ENCODE peak calls at places on chromosomes 4 and X, in five cellular contexts. A is upper lobe of right lung, N is mesenchymal stem cell, J is right atrium auricular region, E is lower lobe of right lung. M is an unnamed sample. For H3K36me3 and H3K27me3, the result is how much of the 10 kb centered on the place peaks cover.

GRCh38 chr4:183610033-183610432 is 49.0 kb downstream of the RWDD4 start:
- DNase-seq in J (no peak), N (no peak), A (no peak), E (no peak), M (no peak)

GRCh38 chr4:61294001-61294400 is 93.9 kb downstream of the ADGRL3 start:
- DNase-seq in A (no peak), E (no peak), N (no peak), J (no peak), M (no peak)

GRCh38 chrX:134174859-134175258 is 62.1 kb upstream of the CCDC160 start:
- DNase-seq in N (no peak), E (no peak), A (no peak), J (no peak), M (peak)

GRCh38 chrX:24026403-24026801 is 584 bp downstream of the KLHL15 start:
- DNase-seq in J (no peak), N (peak), E (no peak), A (no peak), M (peak)

GRCh38 chr4:184782731-184783472 is 42.9 kb downstream of the ACSL1 start:
- DNase-seq in E (no peak), A (no peak), N (no peak), J (no peak), M (peak)

GRCh38 chr4:155582971-155583437 is 83.6 kb upstream of the GUCY1A1 start:
- DNase-seq in J (no peak), E (no peak), A (no peak), N (peak), M (no peak)

GRCh38 chr4:153318696-153319320 is 25.7 kb upstream of the MND1 start:
- DNase-seq in N (peak), E (no peak), J (no peak), A (no peak), M (peak)

GRCh38 chr4:151921371-151921770 is 160.6 kb upstream of the GATB start:
- DNase-seq in J (no peak), A (no peak), N (peak), E (no peak), M (no peak)

GRCh38 chrX:105822138-105823091 is at the start of gene NRK:
- DNase-seq in A (peak), E (no peak), J (no peak), N (peak), M (peak)

GRCh38 chr4:217891-218290 is 87.4 kb downstream of the ZNF732 start:
- DNase-seq in A (no peak), E (no peak), J (no peak), N (no peak), M (no peak)

GRCh38 chr4:157048248-157048647 is 27.7 kb upstream of the GLRB start:
- DNase-seq in A (no peak), E (no peak), N (peak), J (peak), M (no peak)

GRCh38 chr4:78962597-78963115 is 23.4 kb upstream of the PAQR3 start:
- DNase-seq in N (no peak), A (no peak), E (no peak), J (no peak), M (no peak)

GRCh38 chr4:128630881-128631280 is 178.6 kb upstream of the JADE1 start:
- DNase-seq in E (no peak), N (no peak), J (no peak), A (no peak), M (no peak)

GRCh38 chr4:71230258-71230594 is 108.6 kb upstream of the SLC4A4 start:
- DNase-seq in A (no peak), E (no peak), J (no peak), N (peak), M (no peak)

GRCh38 chr4:792729-793108 is 33.2 kb downstream of the CPLX1 start:
- DNase-seq in N (no peak), E (peak), A (no peak), J (no peak), M (no peak)

GRCh38 chr4:6657242-6658203 is 17.0 kb downstream of the MRFAP1 start:
- DNase-seq in E (no peak), J (no peak), A (no peak), N (no peak), M (peak)

GRCh38 chr4:1136028-1136427 is 22.7 kb upstream of the RNF212 start:
- DNase-seq in E (peak), N (peak), A (no peak), J (no peak), M (no peak)

GRCh38 chr4:24912252-24913098 is at the start of gene CCDC149:
- DNase-seq in E (peak), A (peak), J (no peak), N (peak), M (peak)

GRCh38 chr4:128517739-128518510 is 230.3 kb upstream of the PGRMC2 start:
- DNase-seq in A (no peak), N (peak), E (no peak), J (peak), M (no peak)

GRCh38 chrX:56995271-56995994 is at the start of gene SPIN3:
- DNase-seq in N (peak), E (peak), A (peak), J (peak), M (peak)

GRCh38 chrX:132463411-132463810 is 25.4 kb downstream of the MBNL3 start:
- DNase-seq in N (no peak), E (no peak), A (no peak), J (no peak), M (peak)

GRCh38 chr4:169658196-169658595 is 37.8 kb downstream of the CLCN3 start:
- DNase-seq in A (no peak), N (no peak), J (no peak), E (no peak), M (no peak)

GRCh38 chr4:153438916-153439756 is 27.0 kb upstream of the TMEM131L start:
- DNase-seq in J (no peak), A (no peak), E (no peak), N (no peak), M (no peak)

GRCh38 chrX:46865281-46865680 is 28.4 kb downstream of the RP2 start:
- DNase-seq in N (peak), E (no peak), A (no peak), J (no peak), M (no peak)

GRCh38 chr4:139740121-139740520 is 74.5 kb downstream of the MGST2 start:
- DNase-seq in A (no peak), J (peak), E (no peak), N (no peak), M (no peak)

GRCh38 chr4:99462875-99463464 is 27.8 kb upstream of the ADH7 start:
- DNase-seq in N (peak), A (no peak), E (no peak), J (no peak), M (peak)

GRCh38 chr4:167218022-167218608 is 16.2 kb downstream of the SPOCK3 start:
- DNase-seq in A (no peak), E (no peak), J (no peak), N (no peak), M (no peak)

GRCh38 chr4:152090543-152090942 is 329.7 kb upstream of the GATB start:
- DNase-seq in E (no peak), N (peak), J (no peak), A (no peak), M (no peak)

GRCh38 chr4:41301137-41301536 is 44.4 kb downstream of the UCHL1 start:
- DNase-seq in E (no peak), N (no peak), A (no peak), J (no peak), M (no peak)

GRCh38 chrX:154351183-154352011 is 23.0 kb downstream of the FLNA start:
- DNase-seq in A (peak), J (no peak), N (no peak), E (peak), M (peak)

GRCh38 chr4:41611881-41612871 is 74.2 kb downstream of the LIMCH1 start:
- DNase-seq in N (peak), A (no peak), E (no peak), J (peak), M (peak)

GRCh38 chrX:20320461-20321159 is 53.9 kb upstream of the RPS6KA3 start:
- DNase-seq in N (no peak), A (no peak), E (peak), J (no peak), M (no peak)

GRCh38 chrX:57918750-57919436 is 8.6 kb upstream of the ZXDA start:
- DNase-seq in A (no peak), J (no peak), N (peak), E (peak), M (no peak)

GRCh38 chr4:4880492-4880891 is 21.0 kb downstream of the MSX1 start:
- DNase-seq in A (no peak), N (peak), E (no peak), J (no peak), M (no peak)

GRCh38 chrX:103483720-103484119 is 35.6 kb downstream of the RAB40A start:
- DNase-seq in N (no peak), E (no peak), J (no peak), A (no peak), M (no peak)

GRCh38 chr4:168183717-168184571 is 91.6 kb downstream of the ANXA10 start:
- DNase-seq in E (no peak), A (no peak), J (no peak), N (peak), M (peak)

GRCh38 chr4:172514011-172514410 is 654.6 kb upstream of the GALNT7 start:
- DNase-seq in A (no peak), N (no peak), J (no peak), E (no peak), M (no peak)

DNA sequence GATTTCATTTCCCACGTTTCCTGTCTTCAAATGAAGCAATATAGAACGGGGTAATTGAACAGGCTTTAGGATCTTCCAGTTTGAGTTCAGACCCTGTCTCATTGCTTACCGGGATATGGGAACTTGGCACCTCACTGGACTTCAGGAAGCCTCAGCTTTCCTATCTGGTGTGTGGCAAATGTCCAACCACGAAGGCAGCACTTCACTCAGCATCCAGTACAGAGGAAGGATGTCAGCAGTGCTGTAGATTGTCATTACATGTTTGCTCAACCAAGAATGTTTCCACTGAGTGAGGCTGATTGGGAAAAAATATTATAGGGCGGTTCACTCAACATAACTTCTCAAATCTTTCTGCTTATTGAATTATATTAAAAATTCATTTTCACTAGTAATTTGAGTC is 271.0 kb upstream of the ZFP42 start:
- DNase-seq in N (no peak), J (no peak), E (no peak), A (no peak), M (no peak)
- H3K4me3 ChIP-seq in N (no peak), J (no peak), E (no peak), A (no peak), M (no peak)

GRCh38 chr4:7759635-7760034 is 180.0 kb downstream of the AFAP1 start:
- DNase-seq in N (no peak), A (no peak), J (no peak), E (peak), M (no peak)
- H3K36me3 ChIP-seq in N (half or more), A (under half), J (under half), E (under half), M (under half)

GRCh38 chr4:23904639-23905061 is 14.8 kb upstream of the PPARGC1A start:
- DNase-seq in A (no peak), J (no peak), E (peak), N (no peak), M (no peak)
- H3K27me3 ChIP-seq in A (under half), J (under half), E (under half), N (under half), M (under half)

GRCh38 chr4:8533274-8533865 is 46.8 kb upstream of the GPR78 start:
- DNase-seq in A (no peak), E (no peak), N (no peak), J (no peak), M (no peak)
- H3K4me3 ChIP-seq in A (no peak), E (no peak), N (no peak), J (no peak), M (no peak)

DNA sequence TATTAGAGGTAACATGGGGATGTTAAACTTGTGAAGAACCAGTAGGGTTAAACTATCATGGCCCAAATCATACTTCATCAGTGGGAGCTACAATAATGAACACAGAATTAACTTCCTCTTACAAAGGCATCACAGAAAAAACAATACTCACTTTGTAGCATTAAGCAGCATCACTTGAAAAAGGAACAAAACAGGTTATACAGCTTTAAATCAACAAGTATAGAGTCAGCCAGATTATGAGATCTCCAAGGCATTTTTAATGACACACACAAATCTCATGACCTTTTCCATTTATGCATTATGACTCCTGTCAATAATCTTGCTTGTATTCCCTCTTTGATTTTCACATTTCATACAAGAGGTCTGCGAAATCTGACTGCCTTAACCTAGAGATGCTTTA is 18.3 kb downstream of the FBXL5 start:
- DNase-seq in N (no peak), A (no peak), E (no peak), J (no peak), M (no peak)
- H3K36me3 ChIP-seq in N (half or more), A (half or more), E (half or more), J (half or more), M (under half)

GRCh38 chrX:40009462-40009851 is 88.3 kb downstream of the BCOR start:
- DNase-seq in N (peak), A (no peak), E (no peak), J (no peak), M (peak)

GRCh38 chrX:40007746-40008705 is 89.7 kb downstream of the BCOR start:
- DNase-seq in A (no peak), E (no peak), N (no peak), J (no peak), M (peak)

GRCh38 chrX:40010550-40011364 is 87.0 kb downstream of the BCOR start:
- DNase-seq in E (no peak), J (no peak), N (peak), A (no peak), M (peak)

GRCh38 chrX:40009890-40010289 is 87.9 kb downstream of the BCOR start:
- DNase-seq in E (no peak), N (no peak), J (no peak), A (no peak), M (peak)

GRCh38 chrX:40008841-40009461 is 88.8 kb downstream of the BCOR start:
- DNase-seq in J (no peak), N (peak), A (peak), E (peak), M (peak)
- H3K27me3 ChIP-seq in J (under half), N (under half), A (under half), E (under half), M (half or more)

GRCh38 chrX:152958047-152958446 is 35.9 kb downstream of the PNMA5 start:
- DNase-seq in N (no peak), E (no peak), J (no peak), A (no peak), M (no peak)
- H3K4me3 ChIP-seq in N (peak), E (no peak), J (peak), A (peak), M (no peak)

GRCh38 chr4:39304651-39305050 is 61.5 kb downstream of the RFC1 start:
- DNase-seq in E (no peak), N (no peak), A (no peak), J (no peak), M (no peak)
- H3K36me3 ChIP-seq in E (half or more), N (half or more), A (half or more), J (under half), M (under half)

M was measured in H7.